ENCODE peak calls at places on chromosomes 2 and 18, in six cellular contexts. K is brain microvascular endothelial cell; P is fibroblast of lung; X is AG09309; S is M059J; L is T-helper 2 cell treated with Interferon-gamma antibody and Interleukin-4, amounts not matched to agents 5 μg/mL and 100 μg/mL, for 36 hours. Y is an unnamed sample.

GRCh38 chr2:28997847-28998735 is 17.0 kb downstream of the TOGARAM2 start:
- DNase-seq in K (no peak), P (no peak), X (no peak), S (no peak), L (no peak), Y (no peak)

GRCh38 chr2:118980573-118980972 is 38.6 kb downstream of the MARCO start:
- DNase-seq in K (no peak), P (no peak), X (no peak), S (no peak), L (no peak), Y (no peak)

GRCh38 chr2:204108874-204109295 is 172.3 kb downstream of the ICOS start:
- DNase-seq in K (no peak), P (no peak), X (no peak), S (no peak), L (peak), Y (no peak)

GRCh38 chr2:145729993-145730770 is 1210.3 kb upstream of the ZEB2 start:
- DNase-seq in K (no peak), P (no peak), X (no peak), S (no peak), L (no peak), Y (no peak)

GRCh38 chr2:14501061-14501460 is 131.5 kb upstream of the LRATD1 start:
- DNase-seq in K (no peak), P (no peak), X (no peak), S (no peak), L (no peak), Y (no peak)

GRCh38 chr2:40202798-40203400 is 249.0 kb downstream of the SLC8A1 start:
- DNase-seq in K (no peak), P (peak), X (no peak), S (peak), L (no peak), Y (peak)

GRCh38 chr2:99571609-99572344 is 82.0 kb upstream of the REV1 start:
- DNase-seq in K (no peak), P (peak), X (peak), S (peak), L (no peak), Y (peak)

GRCh38 chr18:48029296-48029986 is 99.0 kb upstream of the SMAD2 start:
- DNase-seq in K (no peak), P (no peak), X (no peak), S (no peak), L (no peak), Y (no peak)

GRCh38 chr2:3209258-3209657 is 168.4 kb downstream of the EIPR1 start:
- DNase-seq in K (no peak), P (no peak), X (no peak), S (no peak), L (no peak), Y (no peak)

GRCh38 chr18:8389391-8390340 is 219.6 kb upstream of the RAB12 start:
- DNase-seq in K (peak), P (peak), X (peak), S (peak), L (peak), Y (peak)

GRCh38 chr2:212535963-212536362 is 2.6 kb downstream of the ERBB4 start:
- DNase-seq in K (no peak), P (no peak), X (no peak), S (no peak), L (no peak), Y (peak)

GRCh38 chr2:118696786-118697465 is 150.5 kb downstream of the EN1 start:
- DNase-seq in K (peak), P (peak), X (no peak), S (peak), L (no peak), Y (no peak)

GRCh38 chr2:129737660-129738527 is 241.6 kb upstream of the RAB6C start:
- DNase-seq in K (no peak), P (no peak), X (no peak), S (no peak), L (no peak), Y (no peak)

GRCh38 chr2:170121689-170122088 is 56.3 kb upstream of the MYO3B start:
- DNase-seq in K (no peak), P (peak), X (no peak), S (no peak), L (no peak), Y (no peak)

GRCh38 chr2:189128961-189129360 is 50.6 kb downstream of the COL5A2 start:
- DNase-seq in K (no peak), P (peak), X (peak), S (no peak), L (no peak), Y (no peak)